ENCODE peak calls at places on chromosomes 11 and 22, in eight cellular contexts. D is left ventricle myocardium inferior, H is stomach, F is AG09319, Q is neural crest cell, O is thoracic aorta, K is endothelial cell, J is esophagus muscularis mucosa. V is an unnamed sample.

GRCh38 chr22:45240810-45241631 is at the start of gene KIAA0930:
- DNase-seq in D (peak), H (peak), F (peak), Q (peak), O (peak), K (peak), J (peak), V (peak)

GRCh38 chr22:23896523-23897186 is 2.5 kb downstream of the MIF start:
- DNase-seq in D (no peak), H (no peak), F (no peak), Q (no peak), O (no peak), K (no peak), J (no peak), V (no peak)

GRCh38 chr11:33891714-33892327 is at the start of gene LMO2:
- DNase-seq in D (no peak), H (no peak), F (no peak), Q (no peak), O (no peak), K (no peak), J (no peak), V (no peak)

GRCh38 chr11:75574698-75575265 is 12.7 kb downstream of the SERPINH1 start:
- DNase-seq in D (no peak), H (no peak), F (no peak), Q (no peak), O (no peak), K (no peak), J (no peak), V (no peak)

GRCh38 chr11:3834349-3835099 is 6.2 kb downstream of the RHOG start:
- DNase-seq in D (peak), H (peak), F (no peak), Q (no peak), O (no peak), K (no peak), J (no peak), V (no peak)

GRCh38 chr11:12536566-12536965 is 137.7 kb upstream of the TEAD1 start:
- DNase-seq in D (no peak), H (peak), F (no peak), Q (no peak), O (no peak), K (no peak), J (no peak), V (no peak)

GRCh38 chr22:22408731-22409696 is 99.5 kb downstream of the ZNF280B start:
- DNase-seq in D (no peak), H (no peak), F (no peak), Q (peak), O (no peak), K (peak), J (peak), V (peak)

GRCh38 chr22:23537421-23537820 is 42.7 kb downstream of the IGLL1 start:
- DNase-seq in D (no peak), H (no peak), F (no peak), Q (no peak), O (no peak), K (no peak), J (no peak), V (no peak)

GRCh38 chr22:47782461-47783075 is 1020.1 kb downstream of the TBC1D22A start:
- DNase-seq in D (no peak), H (no peak), F (no peak), Q (no peak), O (no peak), K (no peak), J (peak), V (no peak)

GRCh38 chr22:26828311-26828710 is 170.9 kb downstream of the MIAT start:
- DNase-seq in D (no peak), H (no peak), F (no peak), Q (no peak), O (no peak), K (no peak), J (no peak), V (no peak)

GRCh38 chr11:116035972-116036371 is 531.8 kb upstream of the CADM1 start:
- DNase-seq in D (no peak), H (no peak), F (no peak), Q (no peak), O (no peak), K (no peak), J (peak), V (peak)

GRCh38 chr11:31450841-31451240 is 58.6 kb downstream of the IMMP1L start:
- DNase-seq in D (no peak), H (no peak), F (no peak), Q (no peak), O (no peak), K (no peak), J (no peak), V (no peak)

GRCh38 chr11:111378773-111379499 is at the start of gene POU2AF1:
- DNase-seq in D (peak), H (no peak), F (peak), Q (no peak), O (no peak), K (no peak), J (no peak), V (no peak)

GRCh38 chr11:75490221-75491181 is 35.2 kb downstream of the GDPD5 start:
- DNase-seq in D (no peak), H (no peak), F (no peak), Q (no peak), O (no peak), K (no peak), J (no peak), V (no peak)

GRCh38 chr11:119368121-119369034 is 13.1 kb downstream of the USP2 start:
- DNase-seq in D (peak), H (peak), F (no peak), Q (no peak), O (no peak), K (no peak), J (no peak), V (no peak)

GRCh38 chr11:79626135-79626748 is 185.4 kb upstream of the TENM4 start:
- DNase-seq in D (no peak), H (no peak), F (no peak), Q (no peak), O (no peak), K (no peak), J (no peak), V (no peak)

GRCh38 chr11:108369064-108369463 is 98.3 kb downstream of the C11orf65 start:
- DNase-seq in D (no peak), H (no peak), F (no peak), Q (no peak), O (no peak), K (no peak), J (no peak), V (no peak)

GRCh38 chr22:25852223-25852622 is 110.2 kb downstream of the MYO18B start:
- DNase-seq in D (no peak), H (no peak), F (no peak), Q (no peak), O (no peak), K (no peak), J (no peak), V (no peak)

GRCh38 chr11:19345519-19345847 is 104.7 kb upstream of the E2F8 start:
- DNase-seq in D (no peak), H (no peak), F (no peak), Q (peak), O (no peak), K (peak), J (no peak), V (no peak)

GRCh38 chr11:129768356-129768755 is 47.3 kb upstream of the TMEM45B start:
- DNase-seq in D (no peak), H (no peak), F (no peak), Q (no peak), O (no peak), K (no peak), J (no peak), V (no peak)

GRCh38 chr11:131951146-131951545 is 580.7 kb downstream of the NTM start:
- DNase-seq in D (no peak), H (no peak), F (no peak), Q (no peak), O (no peak), K (no peak), J (no peak), V (no peak)

GRCh38 chr11:76524919-76525318 is 80.1 kb downstream of the EMSY start:
- DNase-seq in D (no peak), H (peak), F (peak), Q (no peak), O (peak), K (no peak), J (no peak), V (no peak)

GRCh38 chr11:64874841-64875240 is 3.6 kb downstream of the EHD1 start:
- DNase-seq in D (no peak), H (no peak), F (no peak), Q (no peak), O (no peak), K (no peak), J (no peak), V (no peak)

GRCh38 chr11:64876835-64877341 is 1.5 kb downstream of the EHD1 start:
- DNase-seq in D (no peak), H (peak), F (no peak), Q (no peak), O (no peak), K (no peak), J (no peak), V (no peak)

GRCh38 chr11:64874308-64874707 is 4.1 kb downstream of the EHD1 start:
- DNase-seq in D (no peak), H (no peak), F (no peak), Q (no peak), O (no peak), K (no peak), J (no peak), V (no peak)

GRCh38 chr11:64876226-64876750 is 2.1 kb downstream of the EHD1 start:
- DNase-seq in D (no peak), H (no peak), F (no peak), Q (no peak), O (no peak), K (no peak), J (no peak), V (no peak)

DNA sequence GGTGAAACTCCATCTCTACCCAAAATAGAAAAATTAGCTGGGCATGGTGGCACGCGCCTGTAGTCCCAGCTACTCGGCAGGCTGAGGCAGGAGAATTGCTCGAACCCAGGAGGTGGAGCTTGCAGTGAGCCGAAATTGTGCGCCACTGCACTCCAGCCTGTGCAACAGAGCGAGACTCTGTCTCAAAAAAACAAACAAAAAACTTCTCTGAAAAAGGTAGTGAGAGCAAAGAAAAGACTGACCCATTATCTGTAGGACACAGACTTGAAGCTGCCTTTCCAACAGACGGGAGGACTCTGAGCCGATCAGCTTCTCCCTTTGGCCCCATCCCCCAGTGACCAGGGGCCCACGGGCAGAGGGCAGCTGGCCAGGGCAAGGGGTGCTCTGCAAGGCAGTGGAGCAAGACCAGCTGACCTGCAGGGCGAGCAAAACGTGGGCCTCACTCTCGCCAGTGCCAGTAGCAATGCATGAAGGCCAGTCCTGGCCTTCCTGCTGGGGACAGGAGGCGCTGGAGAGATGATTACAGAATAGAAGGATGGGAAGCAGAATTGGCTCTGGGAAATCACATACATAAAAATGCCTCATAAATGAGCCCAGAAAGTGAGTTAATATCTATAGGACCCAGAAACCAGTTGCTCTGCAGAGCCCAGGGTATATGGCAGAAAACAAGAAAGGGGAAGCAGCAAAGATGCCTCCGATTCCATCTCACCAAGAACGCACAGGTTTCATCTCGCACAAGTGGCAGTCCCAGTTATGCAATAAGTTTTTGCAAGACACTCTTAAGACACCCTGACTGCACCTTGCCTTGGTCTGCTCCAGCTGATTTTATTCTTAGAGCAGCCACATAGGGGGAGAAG is 2.8 kb downstream of the EHD1 start:
- DNase-seq in D (no peak), H (no peak), F (no peak), Q (no peak), O (no peak), K (no peak), J (no peak), V (no peak)
- TF ChIP-seq CTCF in D (no peak), H (no peak), F (no peak), Q (no peak), O (no peak), K (no peak), J (no peak), V (no peak)

DNA sequence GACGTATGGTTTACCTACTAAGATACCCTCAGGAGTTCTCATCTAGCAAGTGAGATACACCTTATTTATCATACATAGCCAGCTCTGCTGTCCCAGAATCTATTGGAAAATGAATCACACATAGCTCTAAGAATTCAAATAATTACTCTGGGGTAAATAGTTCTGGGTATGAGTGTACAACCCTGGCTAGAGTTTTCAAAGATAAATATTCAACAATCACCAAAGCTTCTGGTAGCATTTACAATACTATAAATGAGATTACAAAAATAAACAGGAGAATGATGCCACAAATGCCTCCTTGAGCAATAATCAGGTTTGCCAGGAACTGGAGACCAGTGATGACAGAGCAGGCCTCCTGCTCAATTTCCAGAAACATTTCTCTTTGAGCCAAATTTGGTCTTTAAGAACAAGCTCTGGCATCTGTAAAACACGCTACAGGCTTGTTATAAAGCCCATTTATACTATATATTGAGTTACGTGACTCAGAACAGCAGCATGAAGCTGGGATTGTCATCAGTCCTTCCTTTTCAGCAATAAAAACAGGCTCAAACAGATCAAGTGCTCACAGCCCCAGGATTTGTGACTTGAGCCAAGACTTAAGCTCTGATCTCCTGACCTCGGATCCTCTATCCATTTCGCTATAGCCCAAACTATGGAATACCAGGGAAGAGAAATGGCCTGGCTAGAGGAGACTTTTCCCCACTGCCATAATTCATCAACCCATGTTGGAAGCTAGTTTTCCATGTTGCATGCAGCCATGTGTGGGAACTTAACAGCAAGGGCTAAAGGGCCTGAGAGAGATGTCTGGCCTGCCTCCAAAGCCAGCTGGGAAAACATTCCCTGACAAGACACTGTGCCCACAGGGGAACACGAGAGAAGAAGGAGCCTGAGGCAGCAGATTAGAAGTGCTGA is 19.7 kb downstream of the RAB30 start:
- DNase-seq in D (peak), H (no peak), F (peak), Q (no peak), O (no peak), K (no peak), J (no peak), V (peak)
- TF ChIP-seq CTCF in D (no peak), H (no peak), F (no peak), Q (no peak), O (no peak), K (no peak), J (no peak), V (no peak)

DNA sequence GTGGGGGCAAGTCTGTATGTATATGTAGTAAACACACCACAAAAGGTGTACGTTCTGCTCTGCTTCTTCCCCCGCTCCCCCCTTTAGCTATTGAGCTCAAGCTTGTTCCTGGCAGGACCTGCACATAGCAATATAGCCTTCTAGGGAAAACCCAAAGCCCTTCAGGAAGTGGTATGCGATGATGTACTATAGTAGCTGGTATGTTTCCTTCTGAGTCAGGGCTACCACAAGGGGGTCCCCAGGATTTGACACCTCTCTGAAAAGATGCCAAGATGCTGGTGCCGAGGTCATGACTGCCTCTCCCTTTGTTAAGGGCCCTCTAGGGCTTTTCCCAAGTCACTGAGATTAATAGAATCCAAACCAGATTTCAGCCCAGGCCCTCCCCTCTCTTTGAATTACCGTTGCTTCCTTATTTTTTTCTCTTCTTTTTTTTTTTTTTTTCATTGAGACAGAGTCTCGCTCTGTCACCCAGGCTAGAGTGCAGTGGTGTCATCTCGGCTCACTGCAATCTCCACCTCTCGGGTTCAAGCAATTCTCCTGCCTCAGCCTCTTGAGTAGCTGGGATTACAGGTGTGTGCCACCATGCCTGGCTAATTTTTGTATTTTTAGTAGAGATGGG is 268.4 kb downstream of the ETS1 start:
- DNase-seq in D (no peak), H (no peak), F (no peak), Q (no peak), O (no peak), K (no peak), J (peak), V (no peak)
- TF ChIP-seq CTCF in D (no peak), H (no peak), F (no peak), Q (no peak), O (no peak), K (no peak), J (no peak), V (no peak)

GRCh38 chr22:43743929-43744643 is 68.0 kb downstream of the EFCAB6 start:
- DNase-seq in D (no peak), H (no peak), F (no peak), Q (no peak), O (no peak), K (no peak), J (no peak), V (no peak)

GRCh38 chr22:43750751-43751150 is 61.4 kb downstream of the EFCAB6 start:
- DNase-seq in D (no peak), H (no peak), F (no peak), Q (no peak), O (no peak), K (no peak), J (peak), V (no peak)

GRCh38 chr22:43745783-43746356 is 66.2 kb downstream of the EFCAB6 start:
- DNase-seq in D (no peak), H (no peak), F (no peak), Q (no peak), O (no peak), K (no peak), J (peak), V (no peak)

GRCh38 chr22:43749473-43749872 is 62.6 kb downstream of the EFCAB6 start:
- DNase-seq in D (no peak), H (no peak), F (no peak), Q (no peak), O (no peak), K (no peak), J (peak), V (no peak)

DNA sequence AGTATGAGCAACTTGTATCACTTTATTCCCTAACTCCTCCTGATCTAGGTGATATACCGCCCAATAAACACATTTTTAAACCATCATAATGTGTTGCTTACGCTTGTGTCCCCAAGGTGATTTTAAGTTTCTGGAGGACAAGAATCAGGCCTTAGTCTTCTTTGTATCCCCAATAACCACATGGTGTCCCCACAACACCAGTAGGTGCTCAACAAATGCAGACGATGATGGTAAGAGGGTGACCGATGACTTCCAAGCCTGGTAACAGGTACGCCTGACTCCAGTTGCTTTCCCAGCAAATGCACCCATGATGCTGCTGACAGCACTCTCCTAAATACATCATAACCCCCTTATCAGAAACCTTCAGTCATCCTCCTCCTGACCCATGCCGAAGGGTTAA is 64.2 kb downstream of the EFCAB6 start:
- DNase-seq in D (no peak), H (no peak), F (no peak), Q (no peak), O (no peak), K (no peak), J (no peak), V (no peak)
- TF ChIP-seq CTCF in D (no peak), H (no peak), F (no peak), Q (no peak), O (no peak), K (no peak), J (no peak), V (no peak)

GRCh38 chr11:94545641-94546470 is 2.1 kb downstream of the FUT4 start:
- DNase-seq in D (peak), H (no peak), F (no peak), Q (no peak), O (no peak), K (no peak), J (no peak), V (no peak)

GRCh38 chr11:94549166-94549565 is 5.4 kb downstream of the FUT4 start:
- DNase-seq in D (no peak), H (no peak), F (no peak), Q (no peak), O (no peak), K (no peak), J (no peak), V (no peak)

GRCh38 chr11:94544582-94544831 is 786 bp downstream of the FUT4 start:
- DNase-seq in D (no peak), H (no peak), F (no peak), Q (no peak), O (no peak), K (peak), J (no peak), V (no peak)

GRCh38 chr11:94544832-94545640 is 1.3 kb downstream of the FUT4 start:
- DNase-seq in D (peak), H (peak), F (no peak), Q (peak), O (no peak), K (no peak), J (no peak), V (peak)

DNA sequence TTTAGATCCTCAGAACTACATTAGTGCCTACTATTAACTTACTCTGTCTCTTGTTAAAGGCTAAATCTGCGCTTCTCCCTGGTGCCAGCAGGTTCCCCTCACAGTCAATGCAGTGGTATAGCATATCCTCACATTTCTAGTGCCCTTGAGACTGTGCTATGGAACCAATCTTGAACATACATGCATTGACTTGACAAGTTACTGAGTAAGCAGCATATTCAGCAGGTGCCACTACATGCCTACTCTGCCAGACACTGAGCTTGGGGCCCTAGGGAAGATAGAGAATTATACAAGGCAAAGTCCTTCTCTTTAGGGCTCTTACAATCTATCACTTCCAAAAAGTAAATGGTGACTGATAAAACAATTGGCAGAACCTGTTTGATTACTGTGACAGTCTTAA is 3.2 kb downstream of the FUT4 start:
- DNase-seq in D (no peak), H (no peak), F (no peak), Q (no peak), O (no peak), K (no peak), J (no peak), V (no peak)
- TF ChIP-seq CTCF in D (no peak), H (no peak), F (no peak), Q (no peak), O (no peak), K (no peak), J (no peak), V (no peak)

V was measured in osteocyte.